ENCODE peak calls at places on chromosome 6, in ten cellular contexts. V is Peyer's patch; C is astrocyte of the spinal cord; U is WERI-Rb-1; W is A673; Z is IMR-90; T is CD4-positive, CD25-positive, alpha-beta regulatory T cell; F is GM23248; P is astrocyte of the cerebellum; N is tibial artery. E is an unnamed sample.

GRCh38 chr6:136753624-136754023 is 38.7 kb downstream of the MAP3K5 start:
- DNase-seq in Z (no peak), T (peak), P (no peak), W (no peak), C (no peak), V (peak), U (no peak), N (no peak), F (no peak), E (no peak)

GRCh38 chr6:54238407-54238806 is 69.8 kb upstream of the TINAG start:
- DNase-seq in F (peak), P (peak), W (peak), T (no peak), Z (peak), V (no peak), C (peak), N (no peak), U (no peak), E (no peak)

GRCh38 chr6:35140991-35141720 is at the start of gene TCP11:
- DNase-seq in F (peak), V (no peak), Z (no peak), P (no peak), U (no peak), T (peak), W (no peak), C (no peak), N (peak), E (peak)

GRCh38 chr6:43851204-43851855 is 81.3 kb downstream of the VEGFA start:
- DNase-seq in N (no peak), P (peak), F (peak), Z (peak), C (peak), T (no peak), W (no peak), U (no peak), V (no peak), E (no peak)

GRCh38 chr6:120965814-120966213 is 368.5 kb downstream of the TBC1D32 start:
- DNase-seq in Z (no peak), C (peak), U (no peak), N (no peak), W (no peak), V (no peak), T (no peak), P (no peak), F (no peak), E (no peak)

GRCh38 chr6:159203304-159204005 is 34.3 kb downstream of the FNDC1 start:
- DNase-seq in T (no peak), V (no peak), C (peak), P (peak), Z (peak), U (no peak), N (peak), F (peak), W (no peak), E (no peak)

GRCh38 chr6:144006731-144007454 is 1.2 kb downstream of the PLAGL1 start:
- DNase-seq in P (peak), V (no peak), T (peak), W (no peak), Z (peak), F (peak), C (peak), U (peak), N (peak), E (no peak)

GRCh38 chr6:35798706-35799105 is 1.6 kb upstream of the CLPS start:
- DNase-seq in V (no peak), N (no peak), P (no peak), C (no peak), F (no peak), T (no peak), U (no peak), W (no peak), Z (no peak), E (no peak)

GRCh38 chr6:47134476-47135189 is 92.5 kb upstream of the ADGRF1 start:
- DNase-seq in Z (peak), U (no peak), N (no peak), W (peak), C (peak), P (peak), V (no peak), T (no peak), F (peak), E (no peak)

GRCh38 chr6:40962241-40962640 is 76.8 kb downstream of the UNC5CL start:
- DNase-seq in U (no peak), F (peak), P (peak), W (peak), Z (peak), N (no peak), V (no peak), T (peak), C (peak), E (no peak)

GRCh38 chr6:168071620-168072019 is 7.4 kb downstream of the FRMD1 start:
- DNase-seq in C (no peak), W (no peak), N (no peak), Z (no peak), U (no peak), F (no peak), V (no peak), P (no peak), T (no peak), E (no peak)

GRCh38 chr6:112842338-112842700 is 495.2 kb downstream of the RFPL4B start:
- DNase-seq in P (no peak), T (no peak), U (no peak), Z (no peak), N (no peak), V (no peak), W (no peak), C (no peak), F (no peak), E (no peak)

GRCh38 chr6:44867561-44868334 is 460.4 kb upstream of the RUNX2 start:
- DNase-seq in C (no peak), P (no peak), Z (no peak), U (no peak), F (no peak), T (no peak), W (no peak), V (no peak), N (no peak), E (no peak)

GRCh38 chr6:17986656-17987575 is 519 bp downstream of the KIF13A start:
- DNase-seq in N (peak), V (peak), C (peak), U (peak), W (peak), Z (peak), P (no peak), T (peak), F (peak), E (peak)

GRCh38 chr6:82283771-82284420 is 36.4 kb upstream of the IBTK start:
- DNase-seq in N (no peak), V (no peak), T (no peak), U (peak), C (no peak), P (no peak), F (no peak), Z (no peak), W (no peak), E (no peak)

DNA sequence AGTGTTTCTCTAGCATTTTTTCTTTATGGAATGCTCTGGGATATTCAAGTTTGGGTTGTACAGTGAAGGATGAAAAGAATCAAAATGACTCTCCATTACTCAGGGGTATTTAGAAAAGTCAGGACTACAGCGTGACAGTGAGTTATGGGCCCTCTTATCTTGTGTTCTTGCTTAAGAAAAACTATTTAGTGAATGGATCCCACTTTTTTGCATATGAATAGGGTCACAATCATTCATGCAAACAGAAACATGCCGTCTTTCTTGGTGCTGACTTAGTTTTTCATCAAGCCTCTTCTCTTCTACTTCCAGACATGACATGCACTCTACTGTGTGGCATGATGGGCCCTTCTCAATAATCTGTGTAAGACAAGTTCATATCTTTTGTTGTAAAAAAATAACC is 488.3 kb upstream of the MMS22L start:
- DNase-seq in N (no peak), T (no peak), V (no peak), P (no peak), C (no peak), F (no peak), Z (no peak), U (no peak), W (no peak), E (no peak)
- H3K4me3 ChIP-seq in N (no peak), T (no peak), V (no peak), P (no peak), C (no peak), F (no peak), Z (no peak), U (no peak), W (no peak), E (no peak)

DNA sequence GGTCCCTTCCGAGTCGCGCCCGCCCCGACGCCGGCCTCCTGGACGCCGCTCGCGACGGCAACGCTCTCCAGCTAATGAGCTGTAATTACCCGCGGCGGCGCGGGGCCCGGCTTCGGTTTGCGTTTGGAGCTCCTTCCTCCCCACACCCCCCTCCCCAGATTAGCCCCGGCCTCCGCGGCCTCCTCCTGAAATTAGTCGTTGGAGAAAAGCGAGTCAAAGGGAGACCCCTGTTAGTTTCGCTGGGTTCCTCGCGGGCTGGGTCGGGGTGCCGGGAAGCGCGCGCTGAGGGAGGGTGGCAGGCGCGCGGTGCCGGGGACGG is 4.7 kb downstream of the FOXC1 start:
- DNase-seq in P (no peak), Z (no peak), W (no peak), C (no peak), U (no peak), V (no peak), N (no peak), T (no peak), F (no peak), E (no peak)
- H3K4me3 ChIP-seq in P (peak), Z (peak), W (no peak), C (peak), U (no peak), V (peak), N (peak), T (no peak), F (peak), E (peak)

DNA sequence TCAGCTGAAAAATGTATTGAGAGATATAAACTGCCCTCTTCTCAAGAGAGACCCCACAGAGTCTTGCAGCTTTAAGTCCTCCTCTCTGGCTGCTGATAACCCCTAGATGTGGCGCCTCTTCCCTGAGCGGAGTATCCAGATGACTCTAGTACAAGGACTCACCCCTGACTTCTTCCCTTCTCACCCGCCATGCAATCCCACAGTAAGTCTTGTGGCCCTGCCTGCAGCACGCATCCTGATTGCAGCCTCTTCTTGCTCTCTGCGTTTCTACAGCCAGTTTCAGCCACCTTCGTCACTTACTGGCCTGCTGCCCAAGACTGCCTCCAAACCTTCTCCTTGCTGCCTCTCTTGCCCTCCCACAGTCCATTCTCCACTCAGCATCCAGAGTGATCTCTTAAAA is 2.3 kb upstream of the RPP40 start:
- DNase-seq in W (no peak), U (no peak), P (no peak), V (no peak), C (no peak), Z (peak), F (no peak), T (no peak), N (no peak), E (no peak)
- H3K4me3 ChIP-seq in W (no peak), U (no peak), P (no peak), V (no peak), C (no peak), Z (no peak), F (no peak), T (no peak), N (no peak), E (no peak)

GRCh38 chr6:100370265-100370664 is 94.5 kb downstream of the SIM1 start:
- DNase-seq in N (no peak), P (no peak), C (no peak), Z (no peak), W (peak), F (peak), V (no peak), U (no peak), T (peak), E (no peak)
- H3K4me3 ChIP-seq in N (no peak), P (no peak), C (no peak), Z (no peak), W (no peak), F (no peak), V (no peak), U (no peak), T (no peak), E (no peak)

DNA sequence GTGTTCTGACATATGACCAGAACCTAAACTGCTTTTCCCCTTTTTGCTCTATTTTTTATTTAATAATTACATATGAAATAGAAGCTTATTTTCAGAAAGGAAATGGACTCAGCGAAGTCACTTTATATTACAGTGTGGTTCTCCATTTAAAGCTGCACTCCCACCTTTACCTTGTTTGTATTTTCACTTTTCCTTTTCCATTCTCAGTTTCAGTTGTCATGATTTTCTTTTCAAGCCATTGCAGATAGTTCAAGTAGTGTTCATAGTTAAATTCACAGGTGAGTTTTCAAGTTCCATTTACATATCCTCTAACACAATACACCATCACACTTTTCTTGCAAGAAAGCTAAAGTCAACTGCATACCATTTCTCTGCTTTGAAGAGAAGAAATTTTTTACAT is 400.2 kb downstream of the HACE1 start:
- DNase-seq in T (no peak), W (no peak), F (no peak), U (no peak), N (no peak), V (no peak), P (no peak), C (no peak), Z (no peak), E (no peak)
- H3K4me3 ChIP-seq in T (no peak), W (no peak), F (no peak), U (no peak), N (no peak), V (no peak), P (no peak), C (no peak), Z (no peak), E (no peak)

GRCh38 chr6:152981219-152981618 is 1.6 kb downstream of the FBXO5 start:
- DNase-seq in P (no peak), C (no peak), W (no peak), Z (no peak), F (no peak), T (no peak), N (no peak), U (no peak), V (no peak), E (no peak)
- H3K4me3 ChIP-seq in P (peak), C (peak), W (peak), Z (peak), F (peak), T (peak), N (no peak), U (peak), V (no peak), E (no peak)

GRCh38 chr6:127902933-127903332 is 2.1 kb upstream of the THEMIS start:
- DNase-seq in N (no peak), T (no peak), P (no peak), C (no peak), U (peak), Z (no peak), W (no peak), F (no peak), V (no peak), E (no peak)

GRCh38 chr6:127904160-127904559 is 3.3 kb upstream of the THEMIS start:
- DNase-seq in N (no peak), F (no peak), U (no peak), P (no peak), C (no peak), Z (no peak), W (no peak), T (no peak), V (no peak), E (no peak)

GRCh38 chr6:127897437-127897836 is 3.4 kb downstream of the THEMIS start:
- DNase-seq in F (no peak), Z (no peak), W (peak), V (no peak), N (no peak), T (no peak), C (no peak), U (no peak), P (no peak), E (no peak)

DNA sequence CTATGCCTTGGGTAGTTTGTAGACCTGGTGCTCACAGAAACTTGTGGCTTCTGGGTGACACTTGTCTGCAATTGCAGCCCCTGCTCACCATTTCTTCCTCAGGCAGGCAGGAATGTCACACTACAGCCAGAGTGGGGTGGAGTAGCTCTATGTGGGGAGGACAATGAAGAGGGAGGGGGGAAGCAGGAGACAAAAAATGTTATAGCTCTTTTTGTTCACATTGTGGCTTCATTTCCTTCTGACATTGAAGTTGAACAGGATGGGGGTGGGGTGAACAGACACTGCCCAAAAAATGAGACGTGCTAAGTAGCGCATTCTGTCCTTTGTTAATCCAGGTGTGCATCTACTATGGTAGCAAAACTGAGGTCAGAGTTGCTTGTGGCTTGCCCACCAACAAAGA is at the start of gene THEMIS:
- DNase-seq in P (no peak), U (no peak), T (peak), Z (no peak), C (no peak), W (no peak), V (peak), F (no peak), N (no peak), E (no peak)
- H3K4me3 ChIP-seq in P (no peak), U (no peak), T (peak), Z (no peak), C (no peak), W (no peak), V (peak), F (no peak), N (no peak), E (no peak)

GRCh38 chr6:129369737-129370136 is 340.2 kb downstream of the ARHGAP18 start:
- DNase-seq in C (no peak), W (no peak), F (peak), U (no peak), Z (no peak), N (no peak), P (no peak), V (no peak), T (no peak), E (no peak)
- H3K4me3 ChIP-seq in C (no peak), W (no peak), F (peak), U (no peak), Z (no peak), N (no peak), P (no peak), V (no peak), T (no peak), E (peak)